ENCODE peak calls at places on chromosome 11, in nine cellular contexts. X is amniotic epithelial cell; K is GM13976; V is thoracic aorta; B is activated CD8-positive, alpha-beta memory T cell treated with anti-CD3 and anti-CD28 coated beads for 24 hours; J is RWPE1; S is T-cell; O is NCI-H345; C is hepatocyte. U is an unnamed sample.

GRCh38 chr11:13721760-13722159 is 53.3 kb downstream of the FAR1 start:
- DNase-seq in X (peak; percentile 84), K (no peak), V (no peak), B (no peak), J (no peak), S (no peak), O (no peak), C (no peak), U (peak; percentile 35)

GRCh38 chr11:111327908-111328624 is 29.7 kb downstream of the POU2AF3 start:
- DNase-seq in X (no peak), K (no peak), V (no peak), B (no peak), J (no peak), S (no peak), O (no peak), C (no peak), U (no peak)

GRCh38 chr11:10382518-10382917 is 72.5 kb upstream of the AMPD3 start:
- DNase-seq in X (no peak), K (no peak), V (no peak), B (peak; percentile 45), J (peak; percentile 35), S (no peak), O (no peak), C (no peak), U (no peak)

GRCh38 chr11:80365315-80365714 is 924.5 kb upstream of the TENM4 start:
- DNase-seq in X (no peak), K (peak; percentile 3), V (no peak), B (no peak), J (no peak), S (no peak), O (no peak), C (no peak), U (no peak)

GRCh38 chr11:12258451-12258850 is 118.9 kb upstream of the PARVA start:
- DNase-seq in X (peak; percentile 83), K (no peak), V (no peak), B (no peak), J (no peak), S (no peak), O (no peak), C (peak; percentile 77), U (peak; percentile 38)

GRCh38 chr11:3710485-3711259 is 39.5 kb upstream of the CHRNA10 start:
- DNase-seq in X (peak; percentile 65), K (no peak), V (no peak), B (no peak), J (no peak), S (no peak), O (no peak), C (no peak), U (peak; percentile 20)

GRCh38 chr11:43835104-43835503 is 45.5 kb upstream of the ALKBH3 start:
- DNase-seq in X (peak; percentile 70), K (no peak), V (no peak), B (no peak), J (no peak), S (no peak), O (no peak), C (peak; percentile 9), U (no peak)

GRCh38 chr11:29166306-29166705 is 850.5 kb downstream of the KCNA4 start:
- DNase-seq in X (no peak), K (no peak), V (no peak), B (no peak), J (no peak), S (no peak), O (no peak), C (no peak), U (no peak)

GRCh38 chr11:66417000-66417399 is 3.8 kb upstream of the NPAS4 start:
- DNase-seq in X (no peak), K (peak; percentile 30), V (no peak), B (no peak), J (no peak), S (no peak), O (no peak), C (no peak), U (no peak)

GRCh38 chr11:3120071-3120792 is 44.9 kb downstream of the OSBPL5 start:
- DNase-seq in X (no peak), K (no peak), V (no peak), B (no peak), J (no peak), S (no peak), O (no peak), C (no peak), U (no peak)

U was measured in cardiac fibroblast.